ENCODE peak calls at places on chromosomes 11 and 22, in seven cellular contexts. V is chondrocyte; P is mucosa of descending colon; T is stimulated activated CD4-positive, alpha-beta T cell treated with anti-CD3 and anti-CD28 coated beads, Interleukin-1b, Interleukin-23, amount 100 ng/mL, for 1 hour; M is activated T-helper 1 cell treated with anti-CD3 and anti-CD28 coated beads, Interleukin-2, amount 50 U/mL, for 16 hours; C is omental fat pad; J is activated CD4-positive, alpha-beta memory T cell treated with anti-CD3 and anti-CD28 coated beads, Interleukin-2, amount 10 ng/mL, durations not matched to agents 7 days and 5 days. Q is an unnamed sample.

GRCh38 chr11:20544536-20545237 is 54.7 kb upstream of the SLC6A5 start:
- DNase-seq in C (no peak), M (no peak), V (no peak), J (no peak), P (no peak), T (no peak), Q (no peak)

GRCh38 chr11:125062931-125063428 is at the start of gene SLC37A2:
- DNase-seq in C (no peak), V (no peak), M (no peak), P (peak; percentile 71), J (peak; percentile 74), T (no peak), Q (peak; percentile 75)

GRCh38 chr11:46444305-46444704 is 52.7 kb upstream of the CHRM4 start:
- DNase-seq in V (no peak), C (no peak), M (no peak), J (no peak), T (no peak), P (no peak), Q (no peak)

GRCh38 chr22:49788492-49788891 is 39.2 kb downstream of the BRD1 start:
- DNase-seq in P (peak; percentile 63), C (no peak), V (no peak), T (no peak), J (peak; percentile 29), M (no peak), Q (peak; percentile 34)

GRCh38 chr22:31748490-31748889 is 1.4 kb downstream of the PRR14L start:
- DNase-seq in M (no peak), C (no peak), V (no peak), J (no peak), P (no peak), T (no peak), Q (no peak)

GRCh38 chr22:49522582-49523373 is 304.9 kb downstream of the BRD1 start:
- DNase-seq in C (no peak), M (no peak), P (no peak), J (no peak), V (no peak), T (no peak), Q (no peak)

GRCh38 chr11:19432370-19433163 is 191.8 kb upstream of the E2F8 start:
- DNase-seq in T (no peak), V (no peak), P (no peak), C (no peak), J (no peak), M (no peak), Q (peak; percentile 75)

GRCh38 chr11:74949748-74950127 is 672 bp downstream of the SPCS2 start:
- DNase-seq in M (no peak), C (no peak), V (no peak), T (no peak), P (no peak), J (no peak), Q (no peak)

GRCh38 chr11:12266943-12267342 is 110.4 kb upstream of the PARVA start:
- DNase-seq in M (no peak), C (no peak), P (no peak), J (no peak), T (no peak), V (no peak), Q (peak; percentile 7)